ENCODE peak calls at places on chromosome 2, in six cellular contexts. G is vagina, T is mucosa of descending colon, M is OCI-LY7, B is uterus, H is pancreas. N is an unnamed sample.

GRCh38 chr2:221203846-221204245 is 368.3 kb downstream of the EPHA4 start:
- DNase-seq in G (no peak), M (peak; percentile 19), T (no peak), H (no peak), B (no peak), N (no peak)

GRCh38 chr2:205650450-205650849 is 31.9 kb upstream of the NRP2 start:
- DNase-seq in T (no peak), H (no peak), G (no peak), M (no peak), B (no peak), N (no peak)

GRCh38 chr2:130376433-130377293 is 20.8 kb downstream of the PTPN18 start:
- DNase-seq in B (no peak), T (no peak), G (no peak), M (peak; percentile 78), H (no peak), N (peak; percentile 62)

GRCh38 chr2:94622113-94622618 is 249.1 kb upstream of the TEKT4 start:
- DNase-seq in M (no peak), G (no peak), T (no peak), H (no peak), B (no peak), N (no peak)

GRCh38 chr2:237858294-237859081 is 935 bp upstream of the RAMP1 start:
- DNase-seq in G (no peak), T (peak; percentile 69), H (peak; percentile 82), B (peak; percentile 83), M (peak; percentile 53), N (no peak)

GRCh38 chr2:177467646-177468045 is 75.1 kb downstream of the AGPS start:
- DNase-seq in H (no peak), M (no peak), G (no peak), B (no peak), T (no peak), N (no peak)

GRCh38 chr2:73112026-73112912 is 479 bp downstream of the RAB11FIP5 start:
- DNase-seq in H (no peak), B (no peak), M (no peak), G (no peak), T (peak; percentile 64), N (no peak)

GRCh38 chr2:130957920-130958319 is 121.2 kb downstream of the ARHGEF4 start:
- DNase-seq in T (no peak), H (no peak), M (no peak), B (no peak), G (no peak), N (no peak)

GRCh38 chr2:230949966-230950832 is 25.2 kb upstream of the GPR55 start:
- DNase-seq in M (no peak), T (no peak), G (no peak), B (no peak), H (no peak), N (peak; percentile 77)

GRCh38 chr2:215499330-215499729 is 63.5 kb upstream of the FN1 start:
- DNase-seq in M (no peak), H (no peak), G (no peak), B (no peak), T (no peak), N (no peak)

GRCh38 chr2:31140151-31140550 is 1.9 kb upstream of the GALNT14 start:
- DNase-seq in H (no peak), G (no peak), B (no peak), T (no peak), M (no peak), N (no peak)

GRCh38 chr2:177550264-177551200 is 158.0 kb downstream of the AGPS start:
- DNase-seq in B (no peak), T (no peak), M (no peak), H (no peak), G (no peak), N (no peak)

GRCh38 chr2:230205034-230205433 is 14.8 kb downstream of the SP110 start:
- DNase-seq in T (no peak), B (no peak), M (peak; percentile 87), G (no peak), H (no peak), N (no peak)

GRCh38 chr2:219527076-219527394 is 12.8 kb downstream of the ASIC4 start:
- DNase-seq in H (peak; percentile 29), M (no peak), B (no peak), T (no peak), G (no peak), N (no peak)

GRCh38 chr2:1642066-1642861 is 102.1 kb downstream of the PXDN start:
- DNase-seq in H (no peak), M (no peak), T (peak; percentile 14), B (no peak), G (no peak), N (no peak)

GRCh38 chr2:80643598-80643997 is 339.0 kb upstream of the LRRTM1 start:
- DNase-seq in B (no peak), G (no peak), T (no peak), M (no peak), H (no peak), N (no peak)

GRCh38 chr2:36490749-36491148 is 107.2 kb downstream of the FEZ2 start:
- DNase-seq in B (no peak), T (no peak), M (no peak), H (no peak), G (no peak), N (no peak)

GRCh38 chr2:169049142-169049541 is 18.0 kb upstream of the ABCB11 start:
- DNase-seq in H (no peak), G (no peak), M (no peak), B (no peak), T (no peak), N (no peak)
- H3K4me3 ChIP-seq in H (no peak overlapping the region), G (no peak overlapping the region), M (no peak overlapping the region), B (no peak overlapping the region), T (no peak overlapping the region), N (no peak overlapping the region)

GRCh38 chr2:44361330-44362206 is at the start of the genes CAMKMT and PREPL:
- DNase-seq in G (peak; percentile 98), M (peak; percentile 97), T (peak; percentile 99), H (peak; percentile 99), B (peak; percentile 99), N (peak; percentile 96)
- TF ChIP-seq CTCF in G (no peak), M (no peak), T (no peak), H (no peak), B (peak; percentile 3), N (no peak)

GRCh38 chr2:240765007-240765406 is 55.0 kb downstream of the KIF1A start:
- DNase-seq in B (no peak), T (no peak), H (no peak), M (no peak), G (no peak), N (no peak)
- H3K36me3 ChIP-seq in B (no peaks in the 10 kb centered on the region), T (no peaks in the 10 kb centered on the region), H (no peaks in the 10 kb centered on the region), M (no peaks in the 10 kb centered on the region), G (no peaks in the 10 kb centered on the region), N (no peaks in the 10 kb centered on the region)

GRCh38 chr2:49259926-49260325 is 105.6 kb upstream of the FSHR start:
- DNase-seq in M (no peak), H (no peak), T (no peak), B (no peak), G (no peak), N (no peak)

GRCh38 chr2:49254401-49254800 is 100.1 kb upstream of the FSHR start:
- DNase-seq in B (no peak), H (no peak), M (no peak), G (no peak), T (no peak), N (no peak)

GRCh38 chr2:49251766-49252165 is 97.5 kb upstream of the FSHR start:
- DNase-seq in M (no peak), B (no peak), T (no peak), H (no peak), G (no peak), N (no peak)

GRCh38 chr2:49251251-49251650 is 96.9 kb upstream of the FSHR start:
- DNase-seq in H (no peak), M (no peak), T (no peak), B (no peak), G (no peak), N (no peak)

GRCh38 chr2:49255325-49256023 is 101.2 kb upstream of the FSHR start:
- DNase-seq in T (no peak), B (no peak), H (no peak), G (no peak), M (no peak), N (no peak)
- H3K4me3 ChIP-seq in T (no peak overlapping the region), B (no peak overlapping the region), H (no peak overlapping the region), G (no peak overlapping the region), M (no peak overlapping the region), N (no peak overlapping the region)

GRCh38 chr2:20506281-20506685 is 59.4 kb downstream of the RHOB start:
- DNase-seq in M (no peak), G (no peak), T (no peak), B (no peak), H (no peak), N (no peak)
- TF ChIP-seq CTCF in M (no peak), G (no peak), T (no peak), B (peak; percentile 16), H (no peak), N (no peak)